ENCODE peak calls at places on chromosomes 4 and X, in eight cellular contexts. R, J, F, A, V, Y, W and N are unnamed samples.
A peak's percentile ranks its signal among the peaks of the same experiment; 100 is the strongest.

GRCh38 chrX:105975382-105975781 is 63.1 kb downstream of the SERPINA7 start:
- DNase-seq in V (peak; percentile 4), F (peak; percentile 50), J (peak; percentile 33), A (no peak), W (no peak), Y (peak; percentile 22), R (peak; percentile 2), N (peak; percentile 58)

GRCh38 chr4:161952382-161952781 is 211.4 kb downstream of the FSTL5 start:
- DNase-seq in A (no peak), F (peak; percentile 40), W (no peak), R (no peak), Y (no peak), J (no peak), V (no peak), N (no peak)

GRCh38 chr4:70863099-70863790 is 23.6 kb upstream of the GRSF1 start:
- DNase-seq in Y (no peak), V (no peak), J (no peak), R (no peak), F (no peak), A (no peak), W (no peak), N (no peak)

GRCh38 chr4:122576261-122577188 is 44.3 kb downstream of the IL21 start:
- DNase-seq in A (no peak), V (peak; percentile 45), W (no peak), R (peak; percentile 18), F (peak; percentile 64), Y (peak; percentile 60), J (peak; percentile 46), N (peak; percentile 91)

GRCh38 chr4:143514432-143514831 is 930 bp downstream of the SMARCA5 start:
- DNase-seq in J (peak; percentile 15), W (peak; percentile 77), V (peak; percentile 90), R (no peak), F (peak; percentile 33), Y (peak; percentile 75), A (peak; percentile 80), N (peak; percentile 73)

GRCh38 chr4:53535567-53535966 is 55.7 kb downstream of the LNX1 start:
- DNase-seq in A (no peak), J (no peak), W (no peak), R (no peak), Y (no peak), V (no peak), F (no peak), N (no peak)

GRCh38 chr4:89496851-89497250 is 189.3 kb upstream of the GPRIN3 start:
- DNase-seq in Y (no peak), R (no peak), A (no peak), W (no peak), J (no peak), F (no peak), V (no peak), N (no peak)

GRCh38 chrX:72201836-72202536 is 20.4 kb downstream of the PIN4 start:
- DNase-seq in Y (peak; percentile 64), V (no peak), J (no peak), R (no peak), F (peak; percentile 77), W (no peak), A (no peak), N (peak; percentile 37)

GRCh38 chr4:117898496-117898895 is 135.8 kb upstream of the NDST3 start:
- DNase-seq in A (no peak), R (no peak), F (no peak), J (no peak), V (no peak), W (no peak), Y (no peak), N (no peak)

GRCh38 chr4:125582302-125582701 is 267.5 kb downstream of the FAT4 start:
- DNase-seq in A (no peak), R (no peak), Y (no peak), F (peak; percentile 29), W (no peak), J (no peak), V (no peak), N (no peak)

GRCh38 chr4:70531981-70532380 is 13.6 kb downstream of the AMTN start:
- DNase-seq in J (peak; percentile 3), R (no peak), V (no peak), Y (peak; percentile 42), A (no peak), F (peak; percentile 39), W (no peak), N (peak; percentile 58)

GRCh38 chrX:13452283-13452682 is 117.1 kb upstream of the EGFL6 start:
- DNase-seq in Y (no peak), W (no peak), A (no peak), J (no peak), F (no peak), R (no peak), V (no peak), N (no peak)

DNA sequence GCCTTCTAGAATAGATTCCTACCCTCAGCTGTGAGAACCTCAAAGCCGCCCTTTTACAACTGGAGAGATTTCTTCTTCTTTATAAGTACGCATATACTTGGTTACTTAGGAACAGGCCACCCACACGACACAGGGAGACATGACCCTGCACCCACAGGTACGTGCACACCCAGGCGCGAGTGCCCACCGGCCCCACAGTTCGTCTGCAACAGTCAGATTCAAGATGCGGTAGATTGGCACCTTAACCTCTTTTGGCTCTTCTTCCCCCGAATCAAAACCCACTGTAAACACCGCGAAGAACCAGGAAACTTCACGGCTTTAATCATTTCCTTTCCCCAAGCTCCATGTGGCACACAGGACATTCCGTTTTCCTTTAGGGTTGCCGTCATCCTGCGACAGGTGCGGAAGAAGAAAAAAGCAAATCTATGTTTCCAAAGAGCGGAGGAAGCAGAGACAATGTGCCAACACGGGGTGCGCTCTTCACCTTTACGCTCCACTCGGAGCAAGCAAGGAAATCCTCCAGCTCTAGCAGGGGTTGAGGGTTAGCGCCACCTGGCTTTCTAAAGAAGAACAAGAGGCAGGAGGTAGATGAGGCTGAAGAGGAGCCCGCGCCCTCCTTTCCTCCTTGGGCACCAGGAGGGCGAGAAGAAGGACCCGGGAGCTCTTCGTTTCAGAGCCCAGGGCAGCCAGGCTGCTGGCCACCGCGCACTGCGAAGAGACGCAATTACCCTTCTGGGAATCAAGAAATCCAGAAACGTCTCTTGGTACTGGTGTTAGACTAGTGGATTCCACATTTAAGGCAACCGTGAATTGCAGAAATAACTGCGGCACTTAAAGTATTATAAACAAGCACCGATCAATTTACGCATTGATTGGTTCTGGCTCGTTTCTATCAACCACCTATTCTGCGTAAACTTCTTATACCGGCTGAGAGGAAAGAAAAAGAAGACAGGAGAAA is 35.7 kb downstream of the HAND2 start:
- DNase-seq in A (peak; percentile 89), V (peak; percentile 89), Y (peak; percentile 92), J (peak; percentile 66), R (no peak), W (no peak), F (peak; percentile 74), N (peak; percentile 79)
- H3K9ac ChIP-seq in A (no peak overlapping the region), V (no peak overlapping the region), Y (peak overlapping the region; percentile 41), J (no peak overlapping the region), R (no peak overlapping the region), W (no peak overlapping the region), F (no peak overlapping the region), N (peak overlapping the region; percentile 20)

DNA sequence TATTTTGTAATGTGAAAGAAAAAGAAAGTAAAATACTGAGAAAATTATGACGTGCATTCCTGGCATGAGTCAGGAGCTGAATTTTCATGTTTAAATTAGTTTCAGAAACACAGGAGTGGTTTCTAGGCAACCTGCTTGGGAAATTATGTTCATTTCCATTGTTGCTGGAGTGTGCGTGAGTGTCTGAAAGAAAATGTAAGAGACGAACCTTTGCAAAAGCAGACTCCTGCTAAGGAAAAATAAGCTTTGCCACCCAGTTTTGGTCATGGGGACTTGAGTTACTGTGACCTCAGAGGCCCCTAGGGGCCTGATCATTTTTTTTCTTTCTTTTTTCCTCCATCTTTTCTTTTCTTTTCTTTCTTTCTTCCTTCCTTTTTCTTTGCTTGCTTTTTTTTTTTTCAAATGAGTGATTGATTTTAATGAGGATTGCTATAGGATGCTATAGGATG is 18.8 kb upstream of the CHRNA9 start:
- DNase-seq in F (peak; percentile 70), A (no peak), W (no peak), R (no peak), Y (no peak), V (no peak), J (no peak), N (peak; percentile 74)
- H3K4me3 ChIP-seq in F (peak overlapping the region; percentile 59), A (no peak overlapping the region), W (no peak overlapping the region), R (no peak overlapping the region), Y (no peak overlapping the region), V (no peak overlapping the region), J (no peak overlapping the region), N (peak overlapping the region; percentile 65)

DNA sequence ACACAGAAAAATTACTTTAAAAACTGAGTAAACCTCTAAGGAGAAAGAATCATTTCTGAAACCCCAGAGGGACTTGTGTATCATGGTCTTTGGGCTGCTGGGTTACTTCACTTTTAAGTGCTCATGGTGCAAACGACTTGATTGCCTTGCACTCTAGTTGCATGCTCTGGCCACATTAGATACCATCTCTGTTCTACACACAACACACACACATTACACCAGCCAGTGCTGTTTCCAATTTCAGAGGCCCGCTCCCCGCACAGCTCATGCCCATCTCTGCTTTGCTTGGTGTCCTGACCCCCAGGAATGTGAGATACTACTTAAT is 2.1 kb downstream of the PPP3CA start:
- DNase-seq in R (no peak), J (no peak), Y (no peak), W (no peak), F (no peak), V (no peak), A (no peak), N (peak; percentile 57)
- H3K9ac ChIP-seq in R (peak overlapping the region; percentile 64), J (peak overlapping the region; percentile 45), Y (peak overlapping the region; percentile 23), W (peak overlapping the region; percentile 59), F (peak overlapping the region; percentile 94), V (no peak overlapping the region), A (no peak overlapping the region), N (peak overlapping the region; percentile 76)

GRCh38 chrX:28099166-28099565 is 117.9 kb upstream of the DCAF8L1 start:
- DNase-seq in A (no peak), F (no peak), J (no peak), Y (no peak), W (no peak), R (no peak), V (no peak), N (no peak)
- H3K4me3 ChIP-seq in A (no peak overlapping the region), F (no peak overlapping the region), J (no peak overlapping the region), Y (no peak overlapping the region), W (no peak overlapping the region), R (no peak overlapping the region), V (no peak overlapping the region), N (no peak overlapping the region)